ENCODE peak calls at places on chromosomes 11 and 22, in four cellular contexts. R, V, N and Y are unnamed samples.

GRCh38 chr11:26541870-26542269 is 30.2 kb downstream of the MUC15 start:
- DNase-seq in R (no peak), V (no peak), N (no peak), Y (no peak)

GRCh38 chr22:35312198-35313059 is 12.7 kb downstream of the TOM1 start:
- DNase-seq in R (peak; percentile 90), V (peak; percentile 44), N (peak; percentile 99), Y (no peak)

GRCh38 chr22:46242023-46242422 is 8.1 kb downstream of the CDPF1 start:
- DNase-seq in R (no peak), V (no peak), N (no peak), Y (no peak)

GRCh38 chr11:29319231-29319630 is 697.6 kb downstream of the KCNA4 start:
- DNase-seq in R (no peak), V (no peak), N (no peak), Y (no peak)

GRCh38 chr11:73752903-73753302 is 8.0 kb downstream of the RAB6A start:
- DNase-seq in R (no peak), V (no peak), N (no peak), Y (no peak)

GRCh38 chr11:77143405-77144020 is 15.5 kb downstream of the MYO7A start:
- DNase-seq in R (no peak), V (no peak), N (no peak), Y (no peak)

GRCh38 chr11:134560066-134560465 is 148.0 kb upstream of the B3GAT1 start:
- DNase-seq in R (no peak), V (no peak), N (no peak), Y (no peak)

GRCh38 chr11:66247801-66248200 is 20.6 kb upstream of the RAB1B start:
- DNase-seq in R (no peak), V (no peak), N (no peak), Y (no peak)

GRCh38 chr11:125892994-125893393 is 5.5 kb downstream of the HYLS1 start:
- DNase-seq in R (no peak), V (no peak), N (peak; percentile 34), Y (no peak)

GRCh38 chr11:125448136-125448535 is 47.9 kb downstream of the FEZ1 start:
- DNase-seq in R (no peak), V (peak; percentile 46), N (no peak), Y (no peak)

GRCh38 chr11:26783997-26784396 is 62.1 kb upstream of the SLC5A12 start:
- DNase-seq in R (no peak), V (no peak), N (no peak), Y (no peak)

DNA sequence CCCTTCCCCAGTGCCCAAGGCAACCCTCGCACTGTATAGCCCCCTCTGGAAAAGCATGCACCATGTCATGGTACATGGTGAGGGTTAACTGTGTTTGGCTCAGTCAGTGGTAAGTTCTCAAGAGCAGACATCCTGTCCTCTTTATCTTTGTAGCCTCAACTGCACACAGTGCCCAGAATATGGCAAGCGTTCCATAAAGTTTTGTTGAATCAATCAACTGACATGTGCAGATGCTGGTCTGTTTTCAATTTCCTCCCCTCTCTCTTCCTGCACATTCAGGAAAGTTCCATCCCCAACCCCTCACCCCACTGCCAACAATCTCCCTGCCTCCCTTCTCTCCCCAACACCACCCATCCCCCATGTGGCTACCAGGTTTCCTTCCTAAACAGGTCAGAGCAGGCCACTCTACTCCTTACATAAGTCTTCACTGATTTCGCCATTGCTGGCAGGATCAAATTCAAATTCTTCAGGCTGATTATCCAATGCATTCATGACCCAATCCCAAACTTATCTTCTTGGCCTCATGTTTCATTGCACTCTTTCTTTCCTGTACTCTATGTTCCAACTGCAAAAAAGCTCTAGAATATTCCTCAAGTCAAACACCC is 15.5 kb upstream of the TMPRSS5 start:
- DNase-seq in R (no peak), V (no peak), N (no peak), Y (no peak)
- H3K4me3 ChIP-seq in R (no peak overlapping the region), V (no peak overlapping the region), N (no peak overlapping the region), Y (no peak overlapping the region)

DNA sequence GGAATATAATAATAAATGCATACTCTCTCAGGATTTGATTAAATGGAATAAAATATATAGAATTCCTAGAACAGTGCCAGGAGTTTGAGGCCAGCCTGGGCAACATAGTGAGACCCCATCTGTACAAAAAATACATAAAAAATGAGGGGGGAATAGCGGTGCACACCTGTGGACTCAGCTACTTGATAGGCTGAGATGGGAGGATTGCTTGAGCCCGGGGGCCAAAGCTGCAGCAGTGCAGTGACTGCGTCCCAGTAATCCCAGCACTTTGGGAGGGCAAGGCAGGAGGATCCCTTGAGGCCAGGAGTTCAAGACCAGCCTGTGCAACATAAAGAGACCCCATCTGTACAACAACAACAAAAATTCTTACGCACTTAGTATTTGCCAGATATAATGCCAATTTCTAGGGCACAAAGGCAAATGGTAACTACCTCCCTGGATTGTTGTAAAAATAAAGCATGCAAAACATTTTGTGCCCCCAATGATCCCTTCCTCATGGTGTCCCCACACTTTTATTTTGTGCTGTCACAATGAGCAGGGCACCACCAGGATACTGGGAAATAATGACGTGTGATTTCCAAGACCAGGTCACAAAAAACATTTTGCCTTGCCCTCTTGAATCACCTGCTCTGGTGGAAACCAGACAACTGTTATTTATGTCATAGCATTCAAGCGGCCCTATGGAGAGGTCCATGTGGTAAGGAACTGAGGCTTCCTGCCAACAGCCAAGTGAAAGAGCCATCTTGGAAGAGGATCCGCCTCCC is 18.3 kb upstream of the ZNF280A start:
- DNase-seq in R (no peak), V (no peak), N (no peak), Y (no peak)
- H3K4me3 ChIP-seq in R (no peak overlapping the region), V (no peak overlapping the region), N (no peak overlapping the region), Y (no peak overlapping the region)

GRCh38 chr11:12889243-12889642 is 119.9 kb upstream of the RASSF10 start:
- DNase-seq in R (no peak), V (peak; percentile 37), N (no peak), Y (no peak)
- H3K4me3 ChIP-seq in R (no peak overlapping the region), V (no peak overlapping the region), N (no peak overlapping the region), Y (no peak overlapping the region)

GRCh38 chr11:65043881-65044501 is 3.0 kb downstream of the SAC3D1 start:
- DNase-seq in R (no peak), V (peak; percentile 48), N (no peak), Y (no peak)

GRCh38 chr11:65051389-65051858 is 6.9 kb downstream of the NAALADL1 start:
- DNase-seq in R (no peak), V (no peak), N (no peak), Y (no peak)

GRCh38 chr11:65045728-65046127 is 4.7 kb downstream of the SAC3D1 start:
- DNase-seq in R (no peak), V (no peak), N (no peak), Y (no peak)

GRCh38 chr11:65045061-65045460 is 4.1 kb downstream of the SAC3D1 start:
- DNase-seq in R (no peak), V (no peak), N (no peak), Y (no peak)

GRCh38 chr11:65047581-65048422 is 6.8 kb downstream of the SAC3D1 start:
- DNase-seq in R (no peak), V (peak; percentile 46), N (no peak), Y (no peak)
- H3K4me3 ChIP-seq in R (no peak overlapping the region), V (peak overlapping the region; percentile 66), N (peak overlapping the region; percentile 44), Y (no peak overlapping the region)

GRCh38 chr22:31899661-31900060 is 44.7 kb upstream of the YWHAH start:
- DNase-seq in R (no peak), V (no peak), N (no peak), Y (no peak)
- H3K4me3 ChIP-seq in R (no peak overlapping the region), V (no peak overlapping the region), N (no peak overlapping the region), Y (no peak overlapping the region)

GRCh38 chr22:17980013-17980510 is 44.3 kb downstream of the MICAL3 start:
- DNase-seq in R (no peak), V (no peak), N (no peak), Y (no peak)
- H3K4me3 ChIP-seq in R (no peak overlapping the region), V (no peak overlapping the region), N (no peak overlapping the region), Y (no peak overlapping the region)